ENCODE peak calls at places on chromosomes 7 and 10, in seven cellular contexts. V is GDM1, L is lower lobe of right lung, S is cardiac muscle cell, Z is uterus, U is IMR-90, E is choroid plexus epithelial cell. H is an unnamed sample.

GRCh38 chr10:75600833-75601232 is 169.4 kb downstream of the LRMDA start:
- DNase-seq in Z (no peak), S (no peak), E (no peak), L (no peak), V (no peak), U (no peak), H (no peak)

GRCh38 chr10:80270887-80271286 is 18.6 kb downstream of the MAT1A start:
- DNase-seq in U (no peak), E (no peak), V (no peak), S (no peak), L (no peak), Z (no peak), H (no peak)

GRCh38 chr10:119421887-119422684 is 120.4 kb downstream of the RGS10 start:
- DNase-seq in E (no peak), S (no peak), L (no peak), V (no peak), Z (no peak), U (peak), H (no peak)

GRCh38 chr7:71784180-71784579 is 628.0 kb downstream of the CALN1 start:
- DNase-seq in V (no peak), E (no peak), L (no peak), S (no peak), Z (no peak), U (no peak), H (no peak)

GRCh38 chr10:93947055-93947454 is 46.7 kb upstream of the PLCE1 start:
- DNase-seq in S (peak), L (no peak), U (peak), E (peak), Z (no peak), V (no peak), H (no peak)

GRCh38 chr7:102279537-102280400 is 6.9 kb upstream of the SH2B2 start:
- DNase-seq in L (no peak), S (peak), U (peak), E (peak), V (peak), Z (peak), H (peak)

GRCh38 chr7:55063633-55064032 is 44.8 kb downstream of the EGFR start:
- DNase-seq in L (no peak), V (no peak), S (no peak), U (peak), E (peak), Z (no peak), H (no peak)

GRCh38 chr10:60351191-60351853 is 38.4 kb downstream of the ANK3 start:
- DNase-seq in Z (no peak), L (no peak), V (no peak), S (no peak), E (no peak), U (no peak), H (no peak)

GRCh38 chr7:73738220-73738611 is 386 bp downstream of the ABHD11 start:
- DNase-seq in E (peak), S (peak), Z (peak), U (peak), V (peak), L (peak), H (peak)

GRCh38 chr10:122656308-122656705 is 43.3 kb downstream of the C10orf120 start:
- DNase-seq in V (no peak), L (no peak), E (no peak), Z (no peak), U (no peak), S (no peak), H (no peak)

GRCh38 chr10:33618196-33618595 is 283.7 kb upstream of the NRP1 start:
- DNase-seq in L (no peak), E (no peak), Z (no peak), V (no peak), U (no peak), S (no peak), H (no peak)

GRCh38 chr10:34047389-34047788 is 712.9 kb upstream of the NRP1 start:
- DNase-seq in S (no peak), L (no peak), V (no peak), E (no peak), U (no peak), Z (no peak), H (no peak)

GRCh38 chr10:88292185-88292514 is 291.0 kb downstream of the RNLS start:
- DNase-seq in E (no peak), V (no peak), U (no peak), S (no peak), Z (no peak), L (no peak), H (no peak)

GRCh38 chr7:20385121-20385520 is 54.4 kb downstream of the ITGB8 start:
- DNase-seq in S (no peak), V (no peak), L (no peak), Z (no peak), E (peak), U (peak), H (no peak)

GRCh38 chr7:90857595-90857994 is 261.5 kb downstream of the CDK14 start:
- DNase-seq in S (peak), E (peak), U (no peak), Z (no peak), V (no peak), L (no peak), H (no peak)

GRCh38 chr7:36661135-36661840 is 63.0 kb downstream of the AOAH start:
- DNase-seq in S (no peak), U (peak), E (peak), L (no peak), Z (no peak), V (no peak), H (no peak)

GRCh38 chr7:47581442-47581820 is 480 bp downstream of the TNS3 start:
- DNase-seq in L (no peak), S (peak), Z (no peak), E (no peak), V (no peak), U (no peak), H (no peak)

GRCh38 chr7:16615234-16615633 is 30.3 kb downstream of the ANKMY2 start:
- DNase-seq in U (no peak), S (no peak), L (no peak), V (no peak), Z (no peak), E (no peak), H (no peak)

GRCh38 chr10:31646519-31646918 is 282.1 kb downstream of the ARHGAP12 start:
- DNase-seq in S (no peak), Z (no peak), E (no peak), V (no peak), L (no peak), U (no peak), H (no peak)

GRCh38 chr7:116252249-116252648 is 41.9 kb downstream of the TES start:
- DNase-seq in U (no peak), Z (no peak), S (no peak), E (no peak), L (no peak), V (no peak), H (no peak)

GRCh38 chr7:74598558-74598957 is 59.0 kb upstream of the GTF2I start:
- DNase-seq in L (no peak), Z (no peak), U (peak), E (no peak), V (no peak), S (no peak), H (no peak)

GRCh38 chr7:135684134-135684533 is 21.8 kb downstream of the STMP1 start:
- DNase-seq in L (no peak), S (no peak), U (peak), Z (no peak), V (no peak), E (peak), H (no peak)

GRCh38 chr10:34433241-34434076 is 381.6 kb downstream of the PARD3 start:
- DNase-seq in S (no peak), U (peak), L (no peak), Z (no peak), V (no peak), E (peak), H (no peak)

GRCh38 chr7:79452032-79452494 is 1.4 kb downstream of the MAGI2 start:
- DNase-seq in Z (peak), E (peak), L (peak), V (no peak), U (peak), S (peak), H (no peak)

GRCh38 chr7:144519900-144520299 is 116.4 kb upstream of the NOBOX start:
- DNase-seq in U (no peak), L (no peak), E (no peak), V (no peak), Z (peak), S (no peak), H (no peak)